ENCODE peak calls at places on chromosome 13, in five cellular contexts. R, E, Y, G and F are unnamed samples. For H3K4me1, the result is how much of the 10 kb centered on the place peaks cover.

GRCh38 chr13:74191036-74191809 is 57.0 kb upstream of the KLF12 start:
- DNase-seq in G (no peak), E (no peak), R (no peak), Y (no peak), F (no peak)

GRCh38 chr13:85631801-85632200 is 167.4 kb downstream of the SLITRK6 start:
- DNase-seq in R (no peak), G (no peak), Y (no peak), E (no peak), F (no peak)

GRCh38 chr13:69324109-69324886 is 783.3 kb upstream of the ATXN8OS start:
- DNase-seq in G (no peak), R (peak), Y (no peak), E (no peak), F (no peak)

GRCh38 chr13:45196622-45197021 is 4.2 kb downstream of the KCTD4 start:
- DNase-seq in E (no peak), R (no peak), Y (no peak), G (no peak), F (no peak)

GRCh38 chr13:84985860-84986259 is 813.4 kb downstream of the SLITRK6 start:
- DNase-seq in G (no peak), R (peak), Y (no peak), E (no peak), F (no peak)

GRCh38 chr13:68026077-68026476 is 795.9 kb upstream of the PCDH9 start:
- DNase-seq in R (no peak), E (no peak), Y (no peak), G (no peak), F (no peak)

GRCh38 chr13:66994097-66994496 is 236.0 kb downstream of the PCDH9 start:
- DNase-seq in Y (peak), E (peak), R (peak), G (peak), F (peak)

GRCh38 chr13:80454245-80454644 is 113.3 kb upstream of the SPRY2 start:
- DNase-seq in E (no peak), Y (no peak), R (no peak), G (no peak), F (no peak)

GRCh38 chr13:79434578-79434977 is 28.5 kb upstream of the RBM26 start:
- DNase-seq in E (no peak), Y (no peak), R (no peak), G (no peak), F (no peak)

GRCh38 chr13:94389544-94390351 is 89.7 kb downstream of the DCT start:
- DNase-seq in G (no peak), R (no peak), E (no peak), Y (no peak), F (no peak)

GRCh38 chr13:80173224-80173623 is 167.7 kb downstream of the SPRY2 start:
- DNase-seq in E (no peak), G (peak), R (no peak), Y (no peak), F (no peak)

GRCh38 chr13:23378009-23378632 is 55.4 kb downstream of the SACS start:
- DNase-seq in G (peak), R (peak), E (no peak), Y (peak), F (peak)

GRCh38 chr13:74132768-74133656 is 1.2 kb downstream of the KLF12 start:
- DNase-seq in Y (peak), E (peak), R (peak), G (peak), F (no peak)

GRCh38 chr13:76993021-76993420 is 1.1 kb downstream of the CLN5 start:
- DNase-seq in E (no peak), R (no peak), G (no peak), Y (no peak), F (no peak)

GRCh38 chr13:73585236-73585635 is 526.4 kb downstream of the KLF5 start:
- DNase-seq in G (no peak), Y (no peak), R (no peak), E (no peak), F (no peak)

GRCh38 chr13:51727634-51728274 is 76.2 kb downstream of the DHRS12 start:
- DNase-seq in G (no peak), R (no peak), E (no peak), Y (no peak), F (no peak)

GRCh38 chr13:106797081-106797640 is 229.2 kb upstream of the ARGLU1 start:
- DNase-seq in E (no peak), R (no peak), Y (no peak), G (no peak), F (no peak)

GRCh38 chr13:106799731-106800335 is 231.9 kb upstream of the ARGLU1 start:
- DNase-seq in R (no peak), Y (no peak), E (no peak), G (no peak), F (no peak)

GRCh38 chr13:106795847-106796246 is 227.9 kb upstream of the ARGLU1 start:
- DNase-seq in R (no peak), G (no peak), Y (no peak), E (no peak), F (no peak)

GRCh38 chr13:106794131-106794530 is 226.2 kb upstream of the ARGLU1 start:
- DNase-seq in R (no peak), G (no peak), E (no peak), Y (no peak), F (no peak)

GRCh38 chr13:106796280-106797047 is 228.5 kb upstream of the ARGLU1 start:
- DNase-seq in Y (no peak), E (no peak), G (no peak), R (no peak), F (no peak)
- H3K4me3 ChIP-seq in Y (no peak), E (no peak), G (no peak), R (no peak), F (peak)

DNA sequence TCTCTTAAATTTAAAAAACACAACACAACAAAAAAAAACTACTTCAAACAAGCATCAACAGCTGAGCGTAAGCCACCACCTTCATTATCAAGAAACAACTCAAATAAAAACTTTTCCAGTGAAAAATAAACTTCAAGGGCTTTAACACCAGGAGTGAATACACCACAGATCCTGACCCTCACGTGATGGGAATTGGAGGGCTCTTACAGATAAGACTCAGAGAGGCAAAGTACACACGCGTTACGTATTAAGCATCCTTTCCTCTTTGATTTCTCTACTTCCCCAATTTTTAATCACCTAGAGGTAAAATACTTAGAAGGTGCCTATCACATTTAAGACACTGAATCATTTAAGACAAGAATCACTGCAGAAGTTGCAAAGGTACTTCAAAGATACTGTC is 588 bp upstream of the STARD13 start:
- DNase-seq in R (no peak), G (no peak), Y (no peak), E (no peak), F (peak)
- TF ChIP-seq CTCF in R (no peak), G (no peak), Y (no peak), E (no peak), F (no peak)

DNA sequence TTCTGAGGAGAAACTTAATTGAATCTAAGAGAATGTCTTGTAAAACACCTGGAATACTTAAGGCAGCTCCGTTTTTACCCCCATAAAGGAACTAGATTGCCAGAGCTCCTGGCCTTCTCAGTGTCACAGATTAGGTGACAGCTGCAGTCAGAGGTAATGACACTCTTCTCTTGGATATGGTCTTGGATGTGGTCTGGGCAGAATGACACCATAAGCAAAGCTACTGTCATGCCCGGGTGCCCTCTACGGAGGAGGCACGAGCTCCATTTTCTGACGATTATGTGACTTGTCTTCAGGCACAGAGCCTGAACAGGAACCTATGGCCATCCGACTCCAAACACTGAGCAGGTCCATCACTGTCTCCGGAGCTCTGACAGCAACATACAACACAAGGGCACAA is 46.7 kb downstream of the STK24 start:
- DNase-seq in Y (no peak), R (no peak), G (no peak), E (no peak), F (no peak)
- H3K4me1 ChIP-seq in Y (under half), R (under half), G (under half), E (under half), F (under half)

DNA sequence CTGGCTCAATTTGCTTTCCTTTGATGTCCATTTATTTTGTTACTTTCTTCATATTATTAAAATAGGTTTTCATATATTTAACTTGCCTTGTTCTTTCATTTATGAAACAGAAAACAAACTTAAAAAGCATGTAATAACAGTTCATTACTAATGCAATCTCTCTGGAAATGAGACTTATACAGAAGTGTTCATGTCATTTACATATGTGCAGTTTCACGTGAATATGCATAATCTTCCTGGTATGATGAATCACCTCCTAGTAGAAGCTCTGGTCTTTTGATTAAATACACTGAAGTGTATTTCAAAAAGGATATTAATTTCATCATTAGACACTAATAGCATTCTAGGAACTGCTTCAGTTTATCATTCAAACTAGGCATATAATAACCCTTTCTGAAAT is 4.3 kb downstream of the AMER2 start:
- DNase-seq in R (no peak), Y (no peak), E (no peak), G (no peak), F (no peak)
- H3K4me3 ChIP-seq in R (no peak), Y (no peak), E (no peak), G (no peak), F (no peak)

GRCh38 chr13:31477961-31478360 is 261.4 kb upstream of the RXFP2 start:
- DNase-seq in Y (no peak), G (no peak), E (no peak), R (no peak), F (no peak)
- TF ChIP-seq CTCF in Y (no peak), G (no peak), E (no peak), R (no peak), F (no peak)

DNA sequence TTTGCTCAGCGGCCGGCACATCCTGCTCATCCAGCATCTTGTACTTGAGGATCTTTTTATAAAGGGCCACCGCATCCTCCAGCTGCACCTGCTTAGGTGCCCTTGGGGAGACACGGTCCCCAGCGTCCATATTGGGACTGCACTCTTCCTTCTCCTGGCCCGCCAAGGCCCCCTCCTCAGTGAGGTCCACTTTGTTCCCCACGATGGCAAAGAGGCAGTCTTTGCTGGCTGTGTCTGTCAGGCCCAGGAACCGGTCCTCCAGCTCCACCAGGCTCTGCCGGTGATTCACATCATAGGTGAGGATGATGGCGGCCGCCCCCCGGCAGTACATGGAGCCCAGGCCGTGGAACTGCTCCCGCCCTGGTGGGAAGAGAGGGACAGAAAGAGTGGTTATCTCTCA is 37.7 kb downstream of the RAB20 start:
- DNase-seq in E (no peak), G (no peak), Y (no peak), R (no peak), F (no peak)
- H3K4me1 ChIP-seq in E (under half), G (half or more), Y (under half), R (under half), F (half or more)

DNA sequence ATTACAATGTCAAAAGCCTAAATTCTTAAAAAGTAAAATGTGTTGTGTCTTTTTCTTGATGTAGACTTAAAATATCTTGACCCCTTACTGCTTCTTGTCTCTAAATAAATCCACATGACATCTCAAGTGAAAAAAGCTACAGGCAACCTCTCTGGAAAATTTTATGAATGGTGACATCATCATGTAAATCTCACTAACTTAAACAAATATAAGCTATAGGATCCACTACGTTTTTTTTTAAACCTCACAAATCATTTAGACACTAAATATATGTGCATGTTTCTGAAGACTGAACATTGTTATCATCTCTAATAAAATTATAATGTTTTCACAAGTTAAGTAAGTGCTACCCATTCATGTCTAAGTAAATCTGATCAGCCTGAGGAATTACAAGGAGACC is 793.7 kb upstream of the PRR20A start:
- DNase-seq in E (no peak), Y (no peak), G (no peak), R (no peak), F (no peak)
- H3K4me3 ChIP-seq in E (no peak), Y (no peak), G (no peak), R (no peak), F (no peak)

GRCh38 chr13:36685912-36686311 is 12.1 kb downstream of the SERTM1 start:
- DNase-seq in E (no peak), Y (no peak), G (no peak), R (no peak), F (no peak)
- TF ChIP-seq CTCF in E (no peak), Y (no peak), G (no peak), R (no peak), F (no peak)

GRCh38 chr13:30718661-30719520 is 16.5 kb upstream of the ALOX5AP start:
- DNase-seq in G (no peak), Y (no peak), R (peak), E (no peak), F (no peak)

GRCh38 chr13:30719521-30719914 is 15.8 kb upstream of the ALOX5AP start:
- DNase-seq in R (no peak), E (no peak), Y (no peak), G (no peak), F (no peak)

GRCh38 chr13:30715837-30716236 is 19.5 kb upstream of the ALOX5AP start:
- DNase-seq in Y (no peak), E (peak), G (no peak), R (no peak), F (no peak)

GRCh38 chr13:30722361-30722760 is 13.0 kb upstream of the ALOX5AP start:
- DNase-seq in G (no peak), Y (no peak), R (no peak), E (no peak), F (no peak)

DNA sequence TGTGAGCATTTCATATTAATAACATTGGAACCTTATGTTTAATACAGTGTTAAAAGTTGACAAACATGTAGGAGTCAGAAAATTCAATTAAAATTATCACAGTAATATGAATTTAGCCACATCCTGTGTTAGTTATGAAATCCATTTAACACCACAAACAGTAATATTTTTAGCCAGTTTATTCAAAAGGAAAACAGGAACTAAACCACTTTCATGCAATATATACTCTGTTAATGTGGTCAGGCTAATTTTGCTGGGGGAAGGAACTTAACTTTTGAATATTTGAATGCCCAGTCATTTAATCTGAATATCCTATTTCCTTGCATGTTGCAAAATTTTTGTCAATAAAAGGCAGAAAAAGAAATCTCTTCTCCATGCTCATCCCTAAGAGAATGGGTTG is 14.9 kb upstream of the ALOX5AP start:
- DNase-seq in Y (no peak), G (no peak), E (no peak), R (no peak), F (no peak)
- H3K4me1 ChIP-seq in Y (under half), G (under half), E (under half), R (under half), F (under half)

DNA sequence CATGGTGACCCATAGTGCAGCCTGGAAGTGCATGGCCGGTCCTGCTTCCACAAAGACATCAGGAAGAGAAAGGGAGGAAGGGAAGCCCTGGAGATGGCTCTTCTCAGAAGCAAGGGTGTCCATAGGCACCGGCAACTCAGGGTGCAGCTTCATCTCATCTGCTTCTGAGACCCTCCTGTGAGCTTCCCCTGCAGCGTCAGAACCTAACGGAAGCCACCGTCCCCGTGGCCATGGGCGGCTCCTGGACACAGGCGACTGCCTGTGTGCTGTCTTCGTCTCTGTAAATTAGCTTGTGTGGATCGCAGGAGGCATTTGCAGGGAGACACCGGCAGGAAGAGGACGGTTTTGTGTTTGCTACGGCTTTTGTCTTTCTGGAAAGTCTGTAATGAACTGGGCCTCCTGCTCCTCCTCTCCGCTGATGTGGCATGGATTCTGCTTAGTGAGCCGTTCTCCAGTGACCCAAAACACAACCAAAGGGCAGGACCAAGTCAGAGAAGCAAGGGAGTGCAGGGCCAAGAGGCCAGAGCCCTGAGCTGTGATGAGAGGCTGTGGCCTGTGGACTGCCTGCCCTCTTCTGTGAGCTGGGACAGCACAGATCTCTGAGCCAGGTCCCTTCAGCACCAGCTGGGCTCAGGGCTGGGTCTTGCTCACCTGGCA is 2.5 kb downstream of the ATP4B start:
- DNase-seq in Y (no peak), R (no peak), E (no peak), G (no peak), F (no peak)
- H3K4me3 ChIP-seq in Y (no peak), R (no peak), E (no peak), G (no peak), F (no peak)